ENCODE peak calls at places on chromosomes 2 and 18, in eight cellular contexts. C is uterus, M is PC-3, N is HCT116, X is breast epithelium, T is fibroblast of lung, H is PC-9, O is IMR-90. J is an unnamed sample.

GRCh38 chr18:44909191-44909719 is 228.6 kb downstream of the SETBP1 start:
- DNase-seq in C (no peak), M (no peak), N (no peak), X (no peak), T (peak; percentile 23), H (no peak), O (no peak), J (peak; percentile 75)

GRCh38 chr2:200756618-200757321 is 54.9 kb upstream of the BZW1 start:
- DNase-seq in C (no peak), M (peak; percentile 93), N (no peak), X (no peak), T (peak; percentile 90), H (peak; percentile 89), O (peak; percentile 91), J (no peak)

GRCh38 chr18:47968721-47969120 is 38.3 kb upstream of the SMAD2 start:
- DNase-seq in C (no peak), M (peak; percentile 7), N (no peak), X (no peak), T (peak; percentile 74), H (no peak), O (no peak), J (no peak)

GRCh38 chr2:1236596-1236995 is 176.7 kb upstream of the TPO start:
- DNase-seq in C (no peak), M (no peak), N (no peak), X (no peak), T (no peak), H (no peak), O (no peak), J (no peak)

GRCh38 chr18:79900610-79901570 is 50.6 kb downstream of the SLC66A2 start:
- DNase-seq in C (no peak), M (no peak), N (no peak), X (no peak), T (no peak), H (no peak), O (no peak), J (no peak)

GRCh38 chr2:96091141-96091710 is 25.1 kb downstream of the ADRA2B start:
- DNase-seq in C (no peak), M (no peak), N (no peak), X (peak; percentile 11), T (no peak), H (no peak), O (no peak), J (no peak)

GRCh38 chr2:174574657-174575056 is 22.9 kb downstream of the WIPF1 start:
- DNase-seq in C (peak; percentile 52), M (no peak), N (no peak), X (no peak), T (no peak), H (no peak), O (peak; percentile 62), J (no peak)

GRCh38 chr2:61016392-61017002 is 1.0 kb upstream of the PEX13 start:
- DNase-seq in C (no peak), M (peak; percentile 34), N (no peak), X (no peak), T (no peak), H (peak; percentile 68), O (no peak), J (no peak)

GRCh38 chr2:200944467-200945394 is 18.7 kb downstream of the ORC2 start:
- DNase-seq in C (no peak), M (peak; percentile 98), N (peak; percentile 95), X (no peak), T (peak; percentile 89), H (peak; percentile 92), O (peak; percentile 94), J (no peak)

GRCh38 chr2:191180712-191181111 is 29.9 kb upstream of the STAT4 start:
- DNase-seq in C (no peak), M (peak; percentile 55), N (no peak), X (no peak), T (peak; percentile 25), H (no peak), O (peak; percentile 42), J (no peak)

GRCh38 chr2:67463810-67464209 is 66.7 kb downstream of the ETAA1 start:
- DNase-seq in C (no peak), M (peak; percentile 96), N (peak; percentile 64), X (peak; percentile 17), T (peak; percentile 92), H (peak; percentile 98), O (peak; percentile 67), J (no peak)

GRCh38 chr2:161124186-161124585 is 36.0 kb upstream of the TANK start:
- DNase-seq in C (no peak), M (no peak), N (no peak), X (no peak), T (no peak), H (no peak), O (no peak), J (no peak)

GRCh38 chr2:223010641-223011040 is 41.3 kb upstream of the KCNE4 start:
- DNase-seq in C (no peak), M (peak; percentile 67), N (no peak), X (no peak), T (peak; percentile 91), H (no peak), O (peak; percentile 96), J (no peak)

GRCh38 chr2:238847841-238848565 is at the start of gene TWIST2:
- DNase-seq in C (peak; percentile 90), M (peak; percentile 28), N (no peak), X (peak; percentile 52), T (peak; percentile 95), H (no peak), O (peak; percentile 91), J (no peak)

GRCh38 chr2:238846503-238847431 is 1.1 kb upstream of the TWIST2 start:
- DNase-seq in C (peak; percentile 50), M (no peak), N (no peak), X (no peak), T (peak; percentile 64), H (no peak), O (no peak), J (no peak)

GRCh38 chr2:238843476-238843875 is 4.4 kb upstream of the TWIST2 start:
- DNase-seq in C (no peak), M (no peak), N (no peak), X (no peak), T (no peak), H (no peak), O (no peak), J (no peak)

GRCh38 chr2:238847432-238847801 is 468 bp upstream of the TWIST2 start:
- DNase-seq in C (no peak), M (no peak), N (no peak), X (no peak), T (no peak), H (no peak), O (no peak), J (no peak)

DNA sequence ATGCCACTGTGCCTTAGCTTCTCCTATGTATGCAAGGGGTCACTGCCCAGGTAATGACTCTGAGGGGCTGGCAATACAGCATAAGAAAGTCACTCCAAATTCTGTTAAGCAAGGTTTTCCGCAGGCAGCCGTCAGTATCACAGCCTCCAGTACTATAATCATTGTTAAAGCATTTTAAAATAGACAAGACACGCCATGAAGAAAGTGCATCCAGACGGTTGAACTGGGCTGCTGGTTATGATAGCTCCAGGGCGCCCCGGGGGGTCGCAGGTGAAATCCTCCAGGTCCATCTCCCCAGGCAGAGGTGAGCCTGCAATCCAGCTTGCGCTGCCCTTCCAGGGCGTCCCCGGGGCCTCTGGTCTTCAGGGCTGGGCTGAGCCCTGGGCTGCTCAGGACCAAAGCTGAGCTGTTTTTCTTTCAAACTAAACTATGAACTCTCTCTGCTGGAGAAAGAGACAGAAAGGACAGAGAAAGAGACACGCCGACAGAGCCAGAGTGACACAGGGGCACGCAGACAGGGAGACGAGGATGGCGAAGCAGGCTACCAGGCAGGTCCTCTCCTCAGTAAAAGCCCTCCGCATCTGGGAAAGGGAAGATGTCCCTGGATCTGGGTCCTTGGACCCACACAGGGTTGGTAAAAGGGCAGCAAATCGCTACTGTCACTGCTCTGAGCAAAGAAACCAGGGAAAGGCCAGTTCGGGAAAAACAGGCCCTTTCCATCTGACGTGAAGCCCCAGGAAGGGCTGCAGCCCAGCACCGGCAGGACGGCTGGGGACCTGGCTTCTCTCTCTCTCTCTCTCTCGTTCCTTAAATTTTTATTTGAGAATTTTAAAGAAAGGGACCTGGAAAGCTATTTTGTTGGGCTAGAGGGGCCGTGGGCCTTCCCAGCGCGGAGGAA is 2.1 kb upstream of the TWIST2 start:
- DNase-seq in C (no peak), M (no peak), N (no peak), X (no peak), T (no peak), H (no peak), O (no peak), J (no peak)
- H3K27me3 ChIP-seq in C (no peaks in the 10 kb centered on the region), M (no peaks in the 10 kb centered on the region), N (no peaks in the 10 kb centered on the region), X (no peaks in the 10 kb centered on the region), T (no peaks in the 10 kb centered on the region), H (peaks cover 45% of the 10 kb centered on the region), O (peaks cover 2% of the 10 kb centered on the region), J (no peaks in the 10 kb centered on the region)

DNA sequence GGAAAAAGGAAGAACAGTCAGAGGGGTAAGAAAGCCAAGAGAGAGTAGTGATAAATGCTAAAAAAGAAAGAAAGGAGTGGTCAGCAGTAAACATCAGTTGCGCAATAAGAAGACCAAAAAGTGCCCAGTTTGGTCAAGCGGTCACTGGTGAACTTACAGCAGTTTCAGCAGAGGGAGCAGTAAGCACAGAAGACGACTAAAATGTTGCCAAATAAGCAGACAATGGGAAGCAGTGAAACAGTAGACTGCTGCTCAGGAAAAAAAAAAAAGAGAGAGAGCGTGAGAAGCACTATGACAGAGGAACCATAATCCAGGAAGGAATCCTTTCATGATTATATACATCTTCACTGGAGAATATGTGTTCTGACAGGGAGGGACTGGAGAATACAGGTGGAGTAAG is 45.8 kb downstream of the DNAJC10 start:
- DNase-seq in C (peak; percentile 24), M (no peak), N (no peak), X (no peak), T (peak; percentile 43), H (no peak), O (peak; percentile 37), J (no peak)
- TF ChIP-seq CTCF in C (peak; percentile 27), M (no peak), N (no peak), X (no peak), T (peak; percentile 38), H (no peak), O (no peak), J (no peak)

GRCh38 chr2:71466301-71467179 is 13.2 kb downstream of the DYSF start:
- DNase-seq in C (no peak), M (peak; percentile 64), N (no peak), X (no peak), T (peak; percentile 48), H (peak; percentile 33), O (no peak), J (no peak)
- H3K27me3 ChIP-seq in C (no peaks in the 10 kb centered on the region), M (no peaks in the 10 kb centered on the region), N (peaks cover 3% of the 10 kb centered on the region), X (no peaks in the 10 kb centered on the region), T (peaks cover 42% of the 10 kb centered on the region), H (no peaks in the 10 kb centered on the region), O (peaks cover 69% of the 10 kb centered on the region), J (peaks cover 4% of the 10 kb centered on the region)

GRCh38 chr2:119025013-119025412 is 83.0 kb downstream of the MARCO start:
- DNase-seq in C (no peak), M (no peak), N (no peak), X (no peak), T (no peak), H (no peak), O (no peak), J (no peak)

GRCh38 chr2:119029297-119029696 is 87.3 kb downstream of the MARCO start:
- DNase-seq in C (no peak), M (no peak), N (no peak), X (no peak), T (no peak), H (no peak), O (no peak), J (no peak)

GRCh38 chr2:119025762-119026351 is 83.9 kb downstream of the MARCO start:
- DNase-seq in C (no peak), M (no peak), N (no peak), X (no peak), T (no peak), H (no peak), O (no peak), J (no peak)

GRCh38 chr2:119024568-119024967 is 82.6 kb downstream of the MARCO start:
- DNase-seq in C (no peak), M (no peak), N (no peak), X (no peak), T (no peak), H (no peak), O (no peak), J (no peak)

GRCh38 chr2:119028327-119029174 is 86.6 kb downstream of the MARCO start:
- DNase-seq in C (no peak), M (peak; percentile 63), N (peak; percentile 48), X (no peak), T (peak; percentile 15), H (no peak), O (peak; percentile 25), J (no peak)
- TF ChIP-seq CTCF in C (no peak), M (peak; percentile 82), N (peak; percentile 69), X (no peak), T (peak; percentile 47), H (peak; percentile 86), O (peak; percentile 58), J (peak; percentile 72)